ENCODE peak calls at places on chromosome 4, in four cellular contexts. One of them, this sample, is unnamed.

GRCh38 chr4:177596035-177596434 is 153.8 kb upstream of the AGA start:
- DNase-seq in HCT116: peak
- DNase-seq in K562: peak
- DNase-seq in GM12878: no peak
- DNase-seq in this sample: no peak

GRCh38 chr4:89939994-89940393 is 45.3 kb downstream of the MMRN1 start:
- DNase-seq in HCT116: no peak
- DNase-seq in K562: no peak
- DNase-seq in GM12878: no peak
- DNase-seq in this sample: no peak

GRCh38 chr4:168674869-168675268 is 178.0 kb downstream of the PALLD start:
- DNase-seq in HCT116: no peak
- DNase-seq in K562: no peak
- DNase-seq in GM12878: no peak
- DNase-seq in this sample: no peak

GRCh38 chr4:1648962-1649361 is 35.2 kb downstream of the FAM53A start:
- DNase-seq in HCT116: no peak
- DNase-seq in K562: no peak
- DNase-seq in GM12878: no peak
- DNase-seq in this sample: no peak

GRCh38 chr4:7803992-7804758 is 135.5 kb downstream of the AFAP1 start:
- DNase-seq in HCT116: peak
- DNase-seq in K562: peak
- DNase-seq in GM12878: no peak
- DNase-seq in this sample: peak

GRCh38 chr4:38672247-38673071 is 8.5 kb downstream of the KLF3 start:
- DNase-seq in HCT116: no peak
- DNase-seq in K562: peak
- DNase-seq in GM12878: no peak
- DNase-seq in this sample: no peak

GRCh38 chr4:17173300-17173699 is 274.9 kb upstream of the LDB2 start:
- DNase-seq in HCT116: no peak
- DNase-seq in K562: peak
- DNase-seq in GM12878: no peak
- DNase-seq in this sample: peak

GRCh38 chr4:148054275-148054674 is 322.4 kb downstream of the ARHGAP10 start:
- DNase-seq in HCT116: no peak
- DNase-seq in K562: no peak
- DNase-seq in GM12878: no peak
- DNase-seq in this sample: no peak

DNA sequence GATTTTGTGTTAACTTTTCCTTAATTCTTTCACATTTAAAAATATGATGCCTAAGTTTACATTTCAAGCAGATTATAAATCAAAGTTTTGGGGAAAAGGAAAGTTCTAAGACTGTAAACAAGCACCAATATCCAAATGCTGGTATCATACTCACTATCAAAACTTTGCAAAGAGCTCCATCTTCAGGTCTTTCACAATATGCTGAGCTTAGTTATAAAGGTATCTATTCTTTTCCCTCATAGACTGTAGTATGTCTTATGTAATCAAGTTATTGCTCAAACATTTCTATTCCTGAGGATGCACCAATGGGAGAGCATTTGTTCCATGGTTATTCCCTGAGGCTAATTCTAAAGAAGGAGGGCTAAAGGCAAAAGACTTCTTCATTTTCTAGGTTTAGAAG is 207.9 kb upstream of the FAM241A start:
- DNase-seq in HCT116: peak
- DNase-seq in K562: peak
- DNase-seq in GM12878: no peak
- DNase-seq in this sample: no peak
- TF ChIP-seq JUND in HCT116: no peak
- TF ChIP-seq JUND in K562: no peak
- TF ChIP-seq JUND in GM12878: no peak
- TF ChIP-seq JUND in this sample: no peak

DNA sequence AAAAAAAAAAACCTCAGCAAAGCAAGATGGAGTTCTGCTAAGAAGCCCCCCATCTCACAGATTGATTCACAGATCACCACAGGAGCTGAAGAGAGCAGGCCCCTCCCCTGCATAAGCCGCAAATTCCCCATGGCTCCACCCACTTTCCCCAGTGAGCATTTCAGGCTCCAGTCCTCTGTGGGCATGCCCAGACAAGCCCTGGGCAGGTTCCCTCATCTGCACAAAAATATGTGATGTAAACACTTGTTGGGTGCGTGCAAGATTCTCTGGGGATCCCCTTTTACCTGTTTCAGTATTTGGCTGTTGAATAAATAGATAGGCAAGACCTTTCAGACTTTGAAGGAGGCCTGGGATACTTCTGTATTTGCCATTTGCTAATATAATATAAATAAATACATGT is 514.3 kb downstream of the PCDH7 start:
- DNase-seq in HCT116: peak
- DNase-seq in K562: no peak
- DNase-seq in GM12878: peak
- DNase-seq in this sample: peak
- TF ChIP-seq EGR1 in HCT116: no peak
- TF ChIP-seq EGR1 in K562: no peak
- TF ChIP-seq EGR1 in GM12878: no peak
- TF ChIP-seq EGR1 in this sample: no peak

DNA sequence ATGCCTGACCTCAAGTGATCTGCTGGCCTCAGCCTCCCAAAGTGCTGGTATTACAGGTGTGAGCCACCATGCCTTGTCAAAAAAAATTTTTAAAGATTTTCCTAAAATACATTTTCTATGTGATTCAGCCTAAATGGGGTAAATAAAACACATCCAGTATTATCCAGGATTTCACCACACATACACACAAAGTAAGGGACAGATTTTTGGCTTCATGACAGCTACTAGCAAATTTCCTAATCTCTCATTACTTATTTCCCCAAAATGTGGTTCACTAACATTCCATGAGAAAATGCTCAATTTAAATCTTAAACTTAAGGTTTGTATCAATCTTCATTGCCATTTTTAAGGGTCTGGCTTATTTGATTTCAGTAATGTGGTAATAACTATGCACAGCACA is 348.5 kb upstream of the INTU start:
- DNase-seq in HCT116: no peak
- DNase-seq in K562: no peak
- DNase-seq in GM12878: no peak
- DNase-seq in this sample: no peak
- TF ChIP-seq JUND in HCT116: no peak
- TF ChIP-seq JUND in K562: no peak
- TF ChIP-seq JUND in GM12878: no peak
- TF ChIP-seq JUND in this sample: no peak

DNA sequence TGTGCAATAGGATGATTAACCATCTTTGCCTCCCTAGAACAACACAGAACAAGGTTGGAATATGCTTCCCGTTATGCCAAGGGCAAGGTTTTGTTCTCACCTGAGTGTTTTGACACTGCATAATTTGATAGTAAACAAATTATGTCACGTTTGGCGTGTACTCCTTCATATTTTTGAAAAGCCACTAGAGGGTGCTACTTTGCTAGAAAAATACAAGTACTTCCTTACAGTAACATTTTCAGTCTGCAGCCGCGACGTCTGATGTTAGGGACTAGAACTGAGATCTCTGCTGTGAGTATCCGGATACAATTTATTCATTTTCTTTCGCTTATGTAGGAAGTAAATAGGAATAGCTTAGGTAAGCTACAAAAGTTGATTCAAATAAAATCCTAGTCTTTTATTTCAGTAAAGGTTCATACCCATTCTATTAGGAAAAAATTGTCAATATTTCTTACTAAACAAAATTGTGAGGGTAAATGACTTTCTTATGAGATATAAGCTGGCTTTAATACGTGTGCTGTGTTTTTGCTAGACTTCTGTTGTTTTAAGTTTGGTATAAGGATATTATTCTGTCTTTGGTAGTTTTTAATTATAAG is 181.1 kb upstream of the WDFY3 start:
- DNase-seq in HCT116: peak
- DNase-seq in K562: peak
- DNase-seq in GM12878: peak
- DNase-seq in this sample: no peak
- TF ChIP-seq EGR1 in HCT116: no peak
- TF ChIP-seq EGR1 in K562: no peak
- TF ChIP-seq EGR1 in GM12878: no peak
- TF ChIP-seq EGR1 in this sample: no peak

GRCh38 chr4:37648084-37648817 is 37.9 kb downstream of the RELL1 start:
- DNase-seq in HCT116: peak
- DNase-seq in K562: peak
- DNase-seq in GM12878: no peak
- DNase-seq in this sample: peak

GRCh38 chr4:37651781-37652377 is 34.3 kb downstream of the RELL1 start:
- DNase-seq in HCT116: no peak
- DNase-seq in K562: no peak
- DNase-seq in GM12878: no peak
- DNase-seq in this sample: no peak

GRCh38 chr4:37656649-37657048 is 29.5 kb downstream of the RELL1 start:
- DNase-seq in HCT116: no peak
- DNase-seq in K562: no peak
- DNase-seq in GM12878: no peak
- DNase-seq in this sample: no peak

GRCh38 chr4:37652747-37653527 is 33.2 kb downstream of the RELL1 start:
- DNase-seq in HCT116: no peak
- DNase-seq in K562: no peak
- DNase-seq in GM12878: no peak
- DNase-seq in this sample: no peak

DNA sequence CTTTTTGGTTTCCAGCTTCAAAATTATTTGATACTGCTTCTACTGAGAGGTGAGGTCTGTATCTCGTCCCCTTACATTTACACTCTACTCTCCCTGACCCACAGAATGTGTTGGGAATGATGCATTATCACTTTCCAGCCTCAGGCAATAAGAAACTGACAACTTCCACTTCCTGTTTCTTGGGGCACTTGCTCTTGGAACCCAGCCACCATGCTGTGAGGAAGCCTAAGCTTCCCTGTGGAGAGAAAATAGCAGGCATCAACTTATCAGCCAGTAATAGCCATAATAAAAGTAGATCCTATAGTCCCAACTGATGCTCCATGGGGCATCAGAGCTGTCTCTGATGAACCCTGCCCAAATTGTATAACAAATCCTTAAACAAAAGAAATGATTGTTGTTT is 32.6 kb downstream of the RELL1 start:
- DNase-seq in HCT116: no peak
- DNase-seq in K562: no peak
- DNase-seq in GM12878: no peak
- DNase-seq in this sample: no peak
- TF ChIP-seq JUND in HCT116: no peak
- TF ChIP-seq JUND in K562: no peak
- TF ChIP-seq JUND in GM12878: no peak
- TF ChIP-seq JUND in this sample: no peak

GRCh38 chr4:52711834-52712171 is 39.4 kb downstream of the ERVMER34-1 start:
- DNase-seq in HCT116: no peak
- DNase-seq in K562: no peak
- DNase-seq in GM12878: no peak
- DNase-seq in this sample: no peak
- TF ChIP-seq EGR1 in HCT116: no peak
- TF ChIP-seq EGR1 in K562: no peak
- TF ChIP-seq EGR1 in GM12878: no peak
- TF ChIP-seq EGR1 in this sample: no peak